ENCODE peak calls at places on chromosomes 4 and X, in six cellular contexts. O, J, S, E, Z and L are unnamed samples. For H3K4me1 and H3K9me3, the result is how much of the 10 kb centered on the place peaks cover.

GRCh38 chr4:121614136-121614535 is 82.6 kb downstream of the ANXA5 start:
- DNase-seq in Z (no peak), J (no peak), S (no peak), O (no peak), E (no peak), L (no peak)

GRCh38 chr4:139901516-139902327 is 236.1 kb downstream of the MGST2 start:
- DNase-seq in E (no peak), S (no peak), Z (no peak), O (no peak), J (no peak), L (no peak)

GRCh38 chr4:103998752-103999151 is 279.0 kb upstream of the TACR3 start:
- DNase-seq in Z (no peak), J (no peak), S (no peak), O (no peak), E (no peak), L (no peak)

GRCh38 chr4:93313207-93313606 is 515.3 kb upstream of the ATOH1 start:
- DNase-seq in S (no peak), J (no peak), O (no peak), E (no peak), Z (no peak), L (no peak)

GRCh38 chrX:47563801-47564315 is 2.9 kb downstream of the ARAF start:
- DNase-seq in Z (no peak), O (no peak), J (no peak), E (no peak), S (no peak), L (no peak)

GRCh38 chrX:131881194-131881593 is 141.9 kb upstream of the STK26 start:
- DNase-seq in E (no peak), J (no peak), S (no peak), O (no peak), Z (no peak), L (no peak)

GRCh38 chr4:184598753-184599491 is 50.3 kb downstream of the CASP3 start:
- DNase-seq in O (no peak), E (no peak), Z (no peak), S (no peak), J (no peak), L (no peak)

GRCh38 chr4:173485164-173485563 is 44.9 kb downstream of the HAND2 start:
- DNase-seq in J (no peak), S (no peak), Z (no peak), O (no peak), E (no peak), L (no peak)

GRCh38 chr4:17490575-17491059 is 21.3 kb downstream of the QDPR start:
- DNase-seq in E (peak), S (no peak), Z (no peak), J (no peak), O (no peak), L (no peak)

GRCh38 chrX:31483336-31483735 is 411.5 kb upstream of the FTHL17 start:
- DNase-seq in J (no peak), S (no peak), Z (no peak), E (no peak), O (no peak), L (no peak)

GRCh38 chr4:165207431-165208321 is at the start of gene KLHL2:
- DNase-seq in J (peak), Z (peak), E (peak), O (peak), S (peak), L (no peak)

GRCh38 chr4:66482186-66482585 is 811.9 kb upstream of the EPHA5 start:
- DNase-seq in J (no peak), S (no peak), E (no peak), O (no peak), Z (no peak), L (no peak)

GRCh38 chr4:181432347-181432746 is 810.9 kb upstream of the TENM3 start:
- DNase-seq in O (no peak), Z (no peak), S (no peak), J (no peak), E (no peak), L (no peak)

GRCh38 chrX:19846995-19847790 is 40.2 kb downstream of the SH3KBP1 start:
- DNase-seq in Z (no peak), E (no peak), S (peak), O (no peak), J (no peak), L (no peak)

GRCh38 chrX:103688949-103689348 is 2.5 kb upstream of the MORF4L2 start:
- DNase-seq in O (no peak), S (no peak), J (peak), Z (peak), E (no peak), L (no peak)

GRCh38 chrX:154595559-154595958 is 10.6 kb downstream of the CTAG1A start:
- DNase-seq in J (no peak), Z (no peak), E (no peak), O (no peak), S (no peak), L (no peak)

GRCh38 chr4:39151120-39151713 is 31.1 kb upstream of the WDR19 start:
- DNase-seq in E (no peak), S (no peak), Z (no peak), O (no peak), J (peak), L (no peak)

GRCh38 chr4:53508446-53508845 is 82.8 kb downstream of the LNX1 start:
- DNase-seq in J (no peak), S (no peak), Z (no peak), E (no peak), O (no peak), L (no peak)

GRCh38 chrX:111616786-111617185 is 64.2 kb upstream of the ALG13 start:
- DNase-seq in E (no peak), Z (no peak), J (no peak), O (no peak), S (no peak), L (no peak)

GRCh38 chrX:49199906-49200771 is at the start of gene SYP:
- DNase-seq in E (peak), O (peak), Z (peak), J (peak), S (peak), L (no peak)

GRCh38 chr4:143085224-143085623 is 99.5 kb upstream of the USP38 start:
- DNase-seq in S (no peak), Z (no peak), O (no peak), E (no peak), J (no peak), L (no peak)

GRCh38 chrX:40247848-40248622 is 150.3 kb upstream of the BCOR start:
- DNase-seq in S (no peak), O (no peak), J (no peak), Z (no peak), E (no peak), L (no peak)

GRCh38 chrX:16671005-16671404 is 21.0 kb downstream of the S100G start:
- DNase-seq in S (no peak), Z (peak), E (no peak), J (peak), O (no peak), L (no peak)

GRCh38 chr4:187084696-187085095 is 361.0 kb upstream of the FAT1 start:
- DNase-seq in S (no peak), J (no peak), E (no peak), Z (no peak), O (no peak), L (no peak)

GRCh38 chrX:55187281-55187680 is 32.9 kb upstream of the PAGE5 start:
- DNase-seq in O (no peak), S (no peak), J (no peak), E (no peak), Z (no peak), L (no peak)

GRCh38 chrX:63560601-63561218 is 209.6 kb upstream of the SPIN4 start:
- DNase-seq in E (peak), J (no peak), Z (peak), O (peak), S (peak), L (peak)

GRCh38 chrX:16386126-16386525 is 218.8 kb downstream of the MAGEB17 start:
- DNase-seq in E (no peak), S (no peak), O (no peak), J (no peak), Z (no peak), L (no peak)

GRCh38 chrX:45888518-45888917 is 656.7 kb downstream of the ZNF674 start:
- DNase-seq in O (no peak), E (no peak), J (no peak), S (no peak), Z (no peak), L (no peak)

DNA sequence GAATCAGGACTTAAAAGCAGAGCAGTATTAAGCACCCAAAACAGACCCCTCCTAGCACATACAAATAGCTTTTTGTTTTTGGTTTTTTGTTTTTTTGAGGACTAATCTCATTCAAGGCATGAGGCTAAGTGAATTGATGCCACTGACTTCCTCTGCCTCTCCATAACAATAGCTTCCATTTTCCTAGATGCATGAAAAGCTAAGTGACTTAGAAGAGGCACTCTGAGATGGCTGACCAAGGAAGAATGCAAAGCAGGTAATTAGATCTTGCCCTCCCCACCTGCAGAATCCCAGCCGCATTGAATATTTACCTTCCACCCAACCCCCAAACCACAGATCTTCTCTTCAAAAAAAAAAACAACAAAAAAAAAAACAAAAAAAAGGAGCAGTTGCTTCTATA is 7.4 kb upstream of the KDR start:
- DNase-seq in S (no peak), E (no peak), Z (no peak), O (no peak), J (no peak), L (peak)
- H3K4me1 ChIP-seq in S (under half), E (under half), Z (under half), O (under half), J (under half), L (under half)

DNA sequence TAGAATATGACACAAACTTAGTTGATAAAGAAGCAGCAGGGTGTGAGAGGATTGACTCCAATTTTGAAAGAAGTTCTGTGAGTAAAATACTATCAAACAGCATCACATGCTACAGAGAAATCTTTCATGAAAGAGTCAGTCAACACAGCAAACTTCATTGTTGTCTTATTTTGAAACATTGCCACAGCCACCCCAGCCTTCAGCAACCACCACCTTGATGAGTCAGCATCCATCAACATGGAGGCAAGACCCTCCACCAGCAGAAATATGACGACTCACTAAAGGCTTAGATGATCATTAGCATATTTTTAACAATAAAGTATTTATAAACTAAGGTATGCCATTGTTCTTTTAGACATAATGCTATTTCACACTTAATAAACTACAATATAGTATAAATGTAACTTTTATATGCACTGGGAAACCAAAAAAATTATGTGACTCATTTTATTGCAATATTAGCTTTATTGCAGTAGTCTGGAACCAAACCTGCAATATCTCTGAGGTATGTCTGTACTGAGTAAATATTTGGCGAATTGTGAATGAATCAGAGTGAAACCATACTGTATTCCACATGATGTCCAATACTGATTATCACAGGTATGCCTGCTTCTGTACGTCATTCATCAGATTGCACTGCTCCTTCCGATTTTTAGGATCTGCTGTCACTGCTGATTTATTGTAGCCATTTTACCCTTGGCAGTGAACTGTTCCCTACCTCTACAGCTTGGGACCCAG is 11.6 kb downstream of the FRMPD4 start:
- DNase-seq in O (no peak), Z (no peak), E (no peak), S (no peak), J (no peak), L (no peak)
- H3K27ac ChIP-seq in O (no peak), Z (no peak), E (no peak), S (no peak), J (no peak), L (no peak)

GRCh38 chr4:99863-100262 is 24.4 kb upstream of the ZNF718 start:
- DNase-seq in J (no peak), O (no peak), Z (no peak), S (no peak), E (no peak), L (no peak)

DNA sequence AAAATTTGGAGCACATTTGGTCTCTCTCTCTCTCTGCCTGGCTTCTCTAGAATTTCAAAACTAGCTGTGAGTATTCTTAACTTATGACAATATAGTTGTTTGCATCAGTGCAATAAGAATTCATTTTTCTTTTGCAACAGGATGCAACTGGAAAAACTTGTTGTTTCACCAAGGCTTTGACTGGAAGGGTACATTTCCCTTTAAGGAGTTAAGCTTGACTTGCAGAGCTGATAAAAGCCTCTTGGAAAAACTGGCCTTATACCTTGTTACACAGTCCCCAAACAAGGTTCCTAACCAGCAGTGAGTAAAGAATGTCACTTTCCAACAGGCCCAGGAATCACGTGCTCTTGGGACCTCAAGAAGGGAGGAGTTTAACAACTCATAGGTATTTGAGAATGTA is 25.9 kb upstream of the ZNF718 start:
- DNase-seq in Z (no peak), O (no peak), S (no peak), E (no peak), J (no peak), L (no peak)
- H3K9me3 ChIP-seq in Z (under half), O (half or more), S (half or more), E (under half), J (under half), L (under half)

GRCh38 chr4:94578195-94578594 is 126.5 kb downstream of the PDLIM5 start:
- DNase-seq in S (no peak), O (no peak), Z (no peak), E (no peak), J (no peak), L (no peak)
- H3K4me1 ChIP-seq in S (half or more), O (under half), Z (under half), E (under half), J (under half), L (under half)

DNA sequence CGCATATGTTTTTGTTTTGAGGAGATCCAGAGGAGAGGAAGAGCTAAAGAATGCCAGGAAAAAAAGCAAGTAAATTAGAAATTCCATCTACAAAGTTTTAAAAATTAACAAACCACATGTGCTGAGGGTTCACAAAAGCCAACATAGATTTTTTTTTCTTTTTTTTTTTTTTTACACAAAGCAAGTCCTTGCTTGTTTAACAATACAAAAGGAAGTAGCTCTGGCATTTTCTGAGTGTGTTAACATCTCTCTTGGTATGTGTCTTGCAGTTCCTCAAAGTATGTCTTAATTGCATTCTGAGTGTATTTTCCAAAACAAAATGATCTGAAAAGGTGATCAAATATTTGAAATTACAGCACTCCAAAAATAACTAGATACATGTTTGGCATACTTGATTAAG is 1682.7 kb upstream of the AGA start:
- DNase-seq in O (no peak), Z (no peak), J (no peak), E (no peak), S (no peak), L (no peak)
- H3K27ac ChIP-seq in O (no peak), Z (no peak), J (no peak), E (no peak), S (no peak), L (no peak)